ENCODE peak calls at places on chromosomes 13 and 19, in ten cellular contexts. Y is ovary, L is adrenal gland, C is HCT116, S is Peyer's patch, E is uterus, W is lower leg skin, T is NB4, H is breast epithelium, Q is IMR-90. R is an unnamed sample.

GRCh38 chr19:48120505-48120904 is 9.9 kb upstream of the PLA2G4C start:
- DNase-seq in Y (no peak), L (no peak), C (no peak), S (no peak), E (no peak), W (no peak), T (no peak), H (no peak), Q (no peak), R (no peak)

GRCh38 chr19:17871878-17872250 is at the start of gene SLC5A5:
- DNase-seq in Y (no peak), L (no peak), C (no peak), S (no peak), E (no peak), W (no peak), T (peak), H (no peak), Q (no peak), R (no peak)

GRCh38 chr19:23832717-23833327 is 74.1 kb upstream of the ZNF681 start:
- DNase-seq in Y (no peak), L (no peak), C (no peak), S (no peak), E (no peak), W (no peak), T (no peak), H (no peak), Q (no peak), R (no peak)

GRCh38 chr19:2517881-2518601 is 42.1 kb downstream of the GADD45B start:
- DNase-seq in Y (no peak), L (no peak), C (no peak), S (no peak), E (no peak), W (no peak), T (no peak), H (no peak), Q (no peak), R (no peak)

GRCh38 chr13:35916186-35916585 is 215.0 kb downstream of the DCLK1 start:
- DNase-seq in Y (no peak), L (no peak), C (no peak), S (no peak), E (no peak), W (no peak), T (no peak), H (no peak), Q (no peak), R (no peak)

GRCh38 chr19:11435833-11436313 is 438 bp downstream of the PRKCSH start:
- DNase-seq in Y (no peak), L (no peak), C (no peak), S (no peak), E (no peak), W (no peak), T (peak), H (no peak), Q (peak), R (peak)

GRCh38 chr13:46170268-46170667 is 11.7 kb downstream of the LCP1 start:
- DNase-seq in Y (no peak), L (no peak), C (no peak), S (no peak), E (no peak), W (no peak), T (peak), H (no peak), Q (no peak), R (no peak)

GRCh38 chr13:41274881-41275280 is 11.5 kb upstream of the MTRF1 start:
- DNase-seq in Y (no peak), L (no peak), C (no peak), S (no peak), E (no peak), W (no peak), T (no peak), H (no peak), Q (peak), R (no peak)

GRCh38 chr13:98970293-98970692 is 7.6 kb downstream of the DOCK9 start:
- DNase-seq in Y (no peak), L (no peak), C (no peak), S (no peak), E (no peak), W (no peak), T (no peak), H (no peak), Q (no peak), R (no peak)

GRCh38 chr13:31773538-31773937 is 34.2 kb downstream of the RXFP2 start:
- DNase-seq in Y (no peak), L (no peak), C (no peak), S (no peak), E (no peak), W (no peak), T (no peak), H (no peak), Q (peak), R (no peak)

GRCh38 chr13:103156346-103156998 is 90.3 kb upstream of the SLC10A2 start:
- DNase-seq in Y (no peak), L (no peak), C (no peak), S (no peak), E (no peak), W (no peak), T (no peak), H (no peak), Q (no peak), R (no peak)

GRCh38 chr19:48568345-48568886 is 16.4 kb downstream of the SULT2B1 start:
- DNase-seq in Y (peak), L (peak), C (peak), S (peak), E (peak), W (peak), T (peak), H (peak), Q (peak), R (no peak)

GRCh38 chr19:10270180-10270615 is 722 bp upstream of the ICAM1 start:
- DNase-seq in Y (peak), L (peak), C (no peak), S (peak), E (peak), W (peak), T (peak), H (no peak), Q (no peak), R (peak)

GRCh38 chr19:46946611-46947238 is 72.9 kb upstream of the NPAS1 start:
- DNase-seq in Y (no peak), L (no peak), C (no peak), S (no peak), E (no peak), W (no peak), T (no peak), H (no peak), Q (no peak), R (no peak)

GRCh38 chr13:59391696-59392095 is 772.0 kb downstream of the DIAPH3 start:
- DNase-seq in Y (peak), L (peak), C (peak), S (peak), E (peak), W (no peak), T (peak), H (no peak), Q (peak), R (peak)

GRCh38 chr19:46924874-46925547 is 64.2 kb downstream of the ARHGAP35 start:
- DNase-seq in Y (no peak), L (no peak), C (no peak), S (no peak), E (peak), W (peak), T (no peak), H (peak), Q (no peak), R (no peak)

GRCh38 chr19:55113570-55114039 is 3.8 kb downstream of the PPP1R12C start:
- DNase-seq in Y (peak), L (peak), C (no peak), S (peak), E (peak), W (peak), T (no peak), H (peak), Q (peak), R (no peak)

GRCh38 chr13:99796175-99796819 is 175.3 kb downstream of the ZIC5 start:
- DNase-seq in Y (no peak), L (peak), C (no peak), S (no peak), E (no peak), W (no peak), T (peak), H (no peak), Q (peak), R (peak)

GRCh38 chr13:41900918-41901317 is 60.0 kb downstream of the VWA8 start:
- DNase-seq in Y (no peak), L (no peak), C (no peak), S (no peak), E (no peak), W (no peak), T (no peak), H (no peak), Q (peak), R (no peak)

GRCh38 chr13:51683537-51684050 is 99.3 kb downstream of the WDFY2 start:
- DNase-seq in Y (no peak), L (no peak), C (no peak), S (no peak), E (no peak), W (no peak), T (no peak), H (no peak), Q (no peak), R (no peak)

GRCh38 chr13:103815619-103816018 is 749.4 kb upstream of the SLC10A2 start:
- DNase-seq in Y (no peak), L (no peak), C (no peak), S (no peak), E (no peak), W (no peak), T (no peak), H (no peak), Q (no peak), R (no peak)

GRCh38 chr13:30735025-30735967 is at the start of gene ALOX5AP:
- DNase-seq in Y (no peak), L (no peak), C (no peak), S (peak), E (no peak), W (no peak), T (peak), H (no peak), Q (no peak), R (no peak)

DNA sequence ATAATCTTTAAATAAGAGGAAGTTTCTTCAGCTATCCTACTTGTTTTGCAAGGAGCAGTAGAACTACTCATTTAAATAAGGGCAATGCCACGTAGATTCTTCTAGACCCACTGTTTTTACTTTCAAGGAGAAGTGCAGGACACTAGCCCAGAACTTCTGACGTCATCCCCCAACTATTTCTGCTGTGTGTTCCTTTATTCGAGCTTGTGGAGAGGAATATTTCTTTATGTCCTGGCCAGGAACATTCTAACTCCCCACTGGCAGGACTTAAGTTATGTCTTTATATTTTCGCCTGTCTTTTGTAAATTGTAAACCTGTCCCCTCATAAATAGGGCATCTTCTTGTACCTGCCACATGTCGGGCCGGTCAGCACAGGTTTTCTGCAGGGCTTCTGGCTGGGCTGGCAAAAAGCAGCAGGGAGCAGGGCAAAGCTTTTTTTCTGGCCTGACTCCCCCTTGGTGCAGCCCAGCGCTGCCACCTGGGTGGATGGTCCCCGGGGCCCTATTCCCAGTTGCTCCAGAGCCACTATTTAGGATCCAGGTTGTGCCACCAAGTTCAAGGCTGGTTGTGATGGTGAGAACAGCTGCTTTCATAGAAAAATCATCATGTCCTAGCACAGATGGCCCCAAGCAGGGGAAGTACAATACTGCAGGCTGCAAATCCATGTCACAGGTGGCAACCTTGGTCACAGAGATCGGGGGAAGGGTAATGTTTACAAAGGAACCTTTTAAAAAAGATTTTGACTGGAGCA is 1.8 kb downstream of the MBNL2 start:
- DNase-seq in Y (peak), L (peak), C (peak), S (peak), E (peak), W (no peak), T (peak), H (peak), Q (peak), R (peak)
- TF ChIP-seq POLR2A in Y (no peak), L (no peak), C (no peak), S (no peak), E (peak), W (no peak), T (no peak), H (peak), Q (peak), R (peak)

DNA sequence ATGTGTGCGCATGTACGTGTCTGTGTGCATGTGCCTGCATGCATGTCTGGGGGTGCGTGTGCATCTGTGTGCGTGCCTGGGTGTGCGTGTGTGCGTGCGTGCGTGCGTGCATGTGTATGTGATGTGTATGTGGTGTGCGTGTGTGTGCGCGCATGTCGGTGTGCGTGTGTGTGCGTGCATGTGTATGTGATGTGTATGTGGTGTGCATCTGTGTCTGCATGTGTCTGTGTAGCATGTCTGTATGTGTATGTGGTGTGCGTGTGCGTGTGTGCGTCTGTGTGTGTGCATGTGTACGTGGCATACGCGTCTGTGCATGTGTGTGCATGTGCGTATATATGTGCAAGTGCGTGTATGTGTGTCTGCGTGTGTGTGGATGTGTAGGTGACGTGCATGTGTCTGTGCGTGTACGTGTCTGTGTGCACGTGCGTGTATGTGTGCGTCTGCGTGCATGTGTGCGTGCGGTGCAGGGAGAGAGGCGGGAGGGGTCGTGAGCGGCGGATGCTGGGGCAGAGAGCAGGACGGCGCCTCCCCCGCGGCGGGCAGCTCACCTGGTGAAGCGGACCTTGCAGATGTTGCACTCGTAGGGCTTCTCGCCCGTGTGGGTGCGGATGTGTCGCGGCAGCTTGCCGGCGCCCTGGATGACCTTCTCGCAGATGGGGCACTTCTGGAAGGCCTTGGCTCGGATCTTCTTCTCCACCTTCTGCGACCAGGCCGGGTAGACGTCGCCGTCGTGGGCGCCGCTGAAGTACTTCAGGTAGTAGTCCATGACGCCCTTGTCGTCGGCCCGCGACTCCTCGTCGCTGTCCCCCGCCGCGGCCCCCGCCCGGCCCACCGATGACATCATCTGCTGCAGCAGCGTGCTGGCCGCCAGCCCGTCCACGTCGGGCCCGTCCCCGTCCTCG is 13.0 kb downstream of the ZBTB7A start:
- DNase-seq in Y (no peak), L (peak), C (no peak), S (no peak), E (peak), W (peak), T (no peak), H (no peak), Q (no peak), R (no peak)
- TF ChIP-seq POLR2A in Y (no peak), L (no peak), C (no peak), S (no peak), E (no peak), W (no peak), T (no peak), H (no peak), Q (no peak), R (no peak)

GRCh38 chr19:42254850-42255765 is at the start of gene ERF:
- DNase-seq in Y (peak), L (peak), C (peak), S (peak), E (peak), W (peak), T (peak), H (peak), Q (peak), R (peak)

GRCh38 chr19:42254083-42254849 is 662 bp downstream of the ERF start:
- DNase-seq in Y (peak), L (peak), C (no peak), S (peak), E (peak), W (peak), T (peak), H (peak), Q (peak), R (peak)

GRCh38 chr19:42252365-42253244 is 2.3 kb downstream of the ERF start:
- DNase-seq in Y (peak), L (peak), C (no peak), S (no peak), E (peak), W (peak), T (no peak), H (peak), Q (peak), R (peak)

GRCh38 chr19:42251572-42251990 is 3.3 kb downstream of the ERF start:
- DNase-seq in Y (peak), L (no peak), C (no peak), S (no peak), E (peak), W (no peak), T (no peak), H (peak), Q (no peak), R (no peak)

DNA sequence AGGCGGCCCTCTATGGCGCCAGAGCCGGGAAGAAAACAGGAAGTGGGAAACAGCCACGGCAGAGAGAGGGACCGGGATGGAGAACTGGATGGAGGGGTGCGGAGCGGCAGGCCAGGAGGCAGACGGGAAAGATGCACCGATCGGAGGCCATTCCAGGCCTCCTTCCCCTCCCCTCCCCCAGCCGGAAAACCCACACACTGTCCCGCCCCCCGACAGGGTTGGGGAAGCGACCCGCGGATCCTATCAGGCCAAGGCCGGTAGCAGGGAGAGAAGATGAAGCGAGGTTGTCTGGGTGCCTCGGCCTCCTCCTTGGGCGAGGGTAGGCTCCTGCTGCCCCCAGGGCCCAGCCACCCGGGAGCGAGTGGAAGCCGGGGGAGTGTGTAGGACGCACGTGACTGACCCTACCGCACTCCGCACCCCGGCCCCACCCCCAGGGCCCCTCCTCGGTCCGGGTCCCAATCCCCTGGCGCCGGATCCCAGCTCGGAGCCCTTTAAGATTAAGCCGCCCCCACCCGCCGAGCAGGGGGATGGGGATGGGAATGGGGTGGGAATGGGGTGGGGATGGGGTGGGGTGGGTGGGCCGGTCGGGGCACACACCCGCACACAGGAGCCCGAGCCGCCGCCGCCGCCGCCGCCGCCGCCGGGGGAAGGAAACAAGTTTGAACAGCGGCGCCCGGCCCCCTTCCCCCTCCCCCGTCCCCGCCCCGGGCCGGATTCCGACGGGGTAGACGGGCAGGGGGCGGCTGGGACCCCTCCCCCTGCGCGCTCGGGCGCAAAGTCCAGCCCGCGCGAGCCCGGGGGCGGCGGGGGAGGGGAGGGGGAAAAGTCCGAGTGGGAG is 1.5 kb downstream of the ERF start:
- DNase-seq in Y (peak), L (peak), C (no peak), S (peak), E (peak), W (peak), T (peak), H (peak), Q (peak), R (peak)
- TF ChIP-seq POLR2A in Y (no peak), L (no peak), C (no peak), S (no peak), E (peak), W (no peak), T (no peak), H (peak), Q (no peak), R (no peak)

GRCh38 chr13:109586509-109587346 is 199.7 kb downstream of the IRS2 start:
- DNase-seq in Y (no peak), L (no peak), C (no peak), S (no peak), E (no peak), W (no peak), T (no peak), H (no peak), Q (no peak), R (no peak)
- TF ChIP-seq POLR2A in Y (no peak), L (no peak), C (no peak), S (no peak), E (no peak), W (no peak), T (no peak), H (no peak), Q (no peak), R (no peak)